ENCODE peak calls at places on chromosomes 5 and 9, in eight cellular contexts. G is transverse colon, D is tibial nerve, K is A549, Y is sigmoid colon, V is HepG2, J is ovary, L is stomach. T is an unnamed sample.

GRCh38 chr5:125410501-125411162 is 664.2 kb upstream of the ZNF608 start:
- DNase-seq in K (no peak), Y (no peak), V (no peak), J (no peak), D (no peak), G (no peak), L (no peak), T (no peak)

GRCh38 chr5:81906086-81906485 is 65.7 kb upstream of the ATG10 start:
- DNase-seq in V (no peak), D (no peak), K (no peak), L (no peak), Y (no peak), J (no peak), G (no peak), T (no peak)

GRCh38 chr9:20478780-20479179 is 143.5 kb downstream of the MLLT3 start:
- DNase-seq in L (no peak), G (no peak), J (no peak), V (peak), K (no peak), Y (no peak), D (no peak), T (no peak)

GRCh38 chr5:181260720-181261319 is at the start of gene TRIM52:
- DNase-seq in D (peak), J (peak), Y (peak), V (peak), K (peak), G (peak), L (peak), T (peak)

GRCh38 chr5:78771260-78772240 is 123.0 kb upstream of the LHFPL2 start:
- DNase-seq in K (no peak), G (peak), V (no peak), L (peak), D (no peak), J (no peak), Y (no peak), T (no peak)

GRCh38 chr9:127873886-127874285 is 3.6 kb downstream of the AK1 start:
- DNase-seq in D (peak), K (no peak), Y (peak), J (peak), G (peak), L (peak), V (no peak), T (no peak)

GRCh38 chr9:83240671-83241070 is 177.7 kb upstream of the RASEF start:
- DNase-seq in G (no peak), V (no peak), D (no peak), Y (no peak), J (no peak), L (no peak), K (no peak), T (no peak)

GRCh38 chr5:152405145-152405544 is at the start of gene NMUR2:
- DNase-seq in G (no peak), Y (no peak), J (no peak), L (no peak), D (no peak), K (no peak), V (no peak), T (no peak)

GRCh38 chr9:81871695-81872094 is 56.5 kb upstream of the SPATA31D4 start:
- DNase-seq in V (no peak), G (no peak), L (no peak), D (no peak), J (no peak), K (peak), Y (no peak), T (no peak)

GRCh38 chr5:113232667-113233066 is 202.1 kb downstream of the TSSK1B start:
- DNase-seq in G (no peak), V (no peak), K (no peak), L (no peak), D (no peak), Y (no peak), J (peak), T (no peak)

GRCh38 chr9:133000842-133001241 is 22.3 kb downstream of the GFI1B start:
- DNase-seq in J (no peak), V (no peak), K (no peak), Y (no peak), D (no peak), G (no peak), L (no peak), T (no peak)

GRCh38 chr5:22496666-22497065 is 356.5 kb downstream of the CDH12 start:
- DNase-seq in L (no peak), G (no peak), K (no peak), J (no peak), V (no peak), Y (no peak), D (no peak), T (no peak)

GRCh38 chr9:113588936-113589335 is 125.4 kb downstream of the RGS3 start:
- DNase-seq in V (no peak), D (no peak), L (no peak), Y (peak), J (no peak), G (no peak), K (no peak), T (no peak)

GRCh38 chr9:127637322-127637847 is 25.3 kb downstream of the STXBP1 start:
- DNase-seq in J (peak), K (no peak), G (peak), Y (no peak), V (peak), L (no peak), D (no peak), T (no peak)

GRCh38 chr9:126499005-126499910 is 114.5 kb upstream of the LMX1B start:
- DNase-seq in J (peak), G (peak), D (no peak), K (peak), Y (peak), V (peak), L (peak), T (no peak)

GRCh38 chr9:93128011-93128714 is 5.9 kb downstream of the NINJ1 start:
- DNase-seq in Y (peak), L (no peak), G (no peak), V (no peak), J (peak), K (no peak), D (no peak), T (peak)

GRCh38 chr9:1337169-1337568 is 287.0 kb downstream of the DMRT2 start:
- DNase-seq in L (no peak), D (no peak), J (no peak), Y (no peak), G (no peak), V (no peak), K (no peak), T (no peak)

GRCh38 chr9:98995059-98995665 is 51.5 kb downstream of the COL15A1 start:
- DNase-seq in Y (peak), V (no peak), K (no peak), L (peak), J (no peak), G (peak), D (no peak), T (peak)

GRCh38 chr5:131264453-131265200 is 774 bp downstream of the CDC42SE2 start:
- DNase-seq in D (no peak), L (peak), J (peak), K (no peak), Y (peak), V (no peak), G (peak), T (no peak)

GRCh38 chr5:92800360-92800759 is 780.7 kb downstream of the NR2F1-AS1 start:
- DNase-seq in V (no peak), Y (no peak), K (no peak), D (no peak), L (no peak), G (no peak), J (no peak), T (no peak)

GRCh38 chr5:73917433-73917832 is 291.4 kb downstream of the ARHGEF28 start:
- DNase-seq in G (no peak), L (peak), V (no peak), Y (no peak), D (no peak), K (no peak), J (peak), T (no peak)

GRCh38 chr9:16304301-16304700 is 566.2 kb downstream of the BNC2 start:
- DNase-seq in D (no peak), Y (no peak), G (no peak), K (no peak), L (no peak), V (no peak), J (no peak), T (no peak)

GRCh38 chr9:108743901-108744371 is 111.8 kb downstream of the ACTL7B start:
- DNase-seq in G (no peak), Y (no peak), J (no peak), D (no peak), K (no peak), V (peak), L (no peak), T (no peak)

GRCh38 chr5:148909001-148909400 is 82.6 kb downstream of the ADRB2 start:
- DNase-seq in V (no peak), L (no peak), Y (no peak), D (no peak), G (no peak), J (no peak), K (no peak), T (no peak)

GRCh38 chr5:98904786-98905185 is 24.0 kb downstream of the CHD1 start:
- DNase-seq in J (no peak), Y (no peak), L (no peak), V (no peak), K (no peak), G (no peak), D (no peak), T (no peak)

GRCh38 chr9:76564300-76564699 is 105.3 kb downstream of the GCNT1 start:
- DNase-seq in K (no peak), L (no peak), Y (no peak), V (no peak), J (no peak), G (no peak), D (no peak), T (no peak)

GRCh38 chr9:98742325-98743280 is 33.9 kb upstream of the GABBR2 start:
- DNase-seq in Y (no peak), J (no peak), D (no peak), G (no peak), L (no peak), K (peak), V (no peak), T (no peak)

GRCh38 chr5:159913048-159913447 is 3.2 kb upstream of the ADRA1B start:
- DNase-seq in K (peak), V (no peak), Y (no peak), L (no peak), D (no peak), J (no peak), G (no peak), T (no peak)

GRCh38 chr9:129368458-129368978 is 190.5 kb upstream of the IER5L start:
- DNase-seq in V (no peak), Y (no peak), K (no peak), L (no peak), J (no peak), G (no peak), D (no peak), T (no peak)
- TF ChIP-seq EP300 in V (no peak), Y (no peak), K (no peak), L (no peak), J (no peak), G (no peak), D (no peak), T (no peak)

DNA sequence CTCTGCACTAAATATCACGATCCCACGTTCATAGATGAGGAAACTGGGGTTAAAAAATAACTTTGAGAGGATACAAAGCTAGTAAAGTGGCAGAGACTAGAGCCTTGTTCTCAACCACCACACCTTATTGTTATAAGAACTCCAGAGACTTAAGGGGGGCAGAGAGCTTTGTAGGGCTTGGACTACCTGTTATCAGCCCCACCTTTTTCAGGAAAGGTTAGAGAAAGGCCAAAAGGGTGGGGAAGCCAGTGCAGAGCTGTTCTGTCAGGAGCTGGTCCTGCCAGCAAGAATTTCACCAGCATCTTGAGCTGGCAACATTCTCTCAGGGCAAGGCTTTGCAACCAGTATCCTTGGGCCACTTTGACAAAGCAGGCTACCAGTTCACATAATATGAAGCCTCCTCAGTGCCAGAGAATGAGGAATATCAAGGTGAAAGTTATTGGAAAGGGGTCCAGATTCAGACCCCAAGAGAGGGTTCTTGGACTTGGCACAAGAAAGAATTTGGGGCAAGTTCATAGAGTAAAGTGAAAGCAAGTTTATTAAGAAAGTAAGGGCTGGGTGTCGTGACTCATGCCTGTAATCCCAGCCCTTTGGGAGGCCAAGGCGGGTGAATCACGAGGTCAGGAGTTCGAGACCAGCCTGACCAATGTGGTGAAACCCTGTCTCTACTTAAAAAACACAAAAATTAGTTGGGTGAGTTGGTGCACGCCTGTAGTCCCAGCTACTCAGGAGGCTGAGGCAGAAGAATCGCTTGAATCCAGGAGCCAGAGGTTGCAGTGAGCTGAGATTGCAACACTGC is 66.2 kb upstream of the CLINT1 start:
- DNase-seq in K (no peak), Y (no peak), V (no peak), G (peak), D (no peak), L (no peak), J (no peak), T (no peak)
- TF ChIP-seq EP300 in K (no peak), Y (no peak), V (no peak), G (no peak), D (no peak), L (no peak), J (no peak), T (no peak)

GRCh38 chr9:137366445-137366810 is 56.5 kb downstream of the EXD3 start:
- DNase-seq in K (no peak), Y (peak), L (no peak), G (no peak), J (peak), D (no peak), V (no peak), T (no peak)
- TF ChIP-seq EP300 in K (no peak), Y (no peak), L (no peak), G (no peak), J (no peak), D (no peak), V (no peak), T (no peak)

GRCh38 chr9:121893787-121894186 is 199.3 kb downstream of the TTLL11 start:
- DNase-seq in K (no peak), J (no peak), Y (no peak), V (no peak), D (no peak), L (no peak), G (no peak), T (no peak)

GRCh38 chr9:121897140-121897539 is 196.0 kb downstream of the TTLL11 start:
- DNase-seq in L (no peak), G (no peak), D (no peak), Y (no peak), J (no peak), V (no peak), K (no peak), T (no peak)

GRCh38 chr9:121896545-121896943 is 196.6 kb downstream of the TTLL11 start:
- DNase-seq in V (no peak), J (no peak), L (no peak), D (no peak), G (no peak), Y (no peak), K (no peak), T (no peak)

GRCh38 chr9:121895274-121895835 is 197.8 kb downstream of the TTLL11 start:
- DNase-seq in L (no peak), K (no peak), Y (no peak), J (no peak), V (no peak), G (no peak), D (no peak), T (no peak)

GRCh38 chr9:121895836-121896544 is 197.1 kb downstream of the TTLL11 start:
- DNase-seq in V (peak), K (no peak), D (no peak), Y (peak), J (peak), G (peak), L (peak), T (no peak)
- TF ChIP-seq EP300 in V (no peak), K (no peak), D (no peak), Y (no peak), J (no peak), G (no peak), L (no peak), T (no peak)

DNA sequence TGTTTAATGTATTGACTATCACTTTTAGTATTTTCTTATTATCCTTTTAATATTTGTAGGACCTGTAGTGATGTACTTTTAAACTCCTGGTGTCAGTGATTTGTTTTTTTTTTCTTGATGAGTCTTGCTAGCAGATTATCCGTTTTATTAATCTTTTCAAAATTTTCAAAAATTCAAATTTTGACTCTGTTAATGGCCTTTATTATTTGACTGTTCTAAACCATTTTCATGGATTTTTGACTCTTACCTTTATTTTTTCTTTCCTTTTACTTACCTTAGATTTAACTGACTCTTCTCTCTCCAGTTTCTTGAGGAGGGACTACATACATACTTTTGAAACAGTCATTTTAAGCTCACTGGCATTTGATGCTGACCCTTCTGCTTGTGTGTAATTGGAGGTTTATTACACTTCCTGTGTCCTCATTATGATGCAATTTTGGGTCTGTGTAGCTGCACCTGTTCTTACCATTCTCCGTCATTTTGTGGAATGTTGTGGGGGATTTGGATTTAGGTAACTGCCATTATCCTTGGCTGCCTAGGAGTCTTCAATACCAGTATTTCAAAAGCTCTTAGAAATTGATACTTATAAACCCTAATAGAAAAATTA is 32.0 kb upstream of the EXOC3 start:
- DNase-seq in J (no peak), D (no peak), G (no peak), K (no peak), V (no peak), L (no peak), Y (no peak), T (no peak)
- TF ChIP-seq EP300 in J (no peak), D (no peak), G (no peak), K (no peak), V (no peak), L (no peak), Y (no peak), T (no peak)

GRCh38 chr5:179153341-179153901 is 93.2 kb downstream of the ZNF354C start:
- DNase-seq in G (no peak), J (no peak), V (no peak), Y (peak), D (no peak), L (no peak), K (no peak), T (peak)
- TF ChIP-seq EP300 in G (no peak), J (no peak), V (no peak), Y (no peak), D (no peak), L (no peak), K (no peak), T (no peak)

DNA sequence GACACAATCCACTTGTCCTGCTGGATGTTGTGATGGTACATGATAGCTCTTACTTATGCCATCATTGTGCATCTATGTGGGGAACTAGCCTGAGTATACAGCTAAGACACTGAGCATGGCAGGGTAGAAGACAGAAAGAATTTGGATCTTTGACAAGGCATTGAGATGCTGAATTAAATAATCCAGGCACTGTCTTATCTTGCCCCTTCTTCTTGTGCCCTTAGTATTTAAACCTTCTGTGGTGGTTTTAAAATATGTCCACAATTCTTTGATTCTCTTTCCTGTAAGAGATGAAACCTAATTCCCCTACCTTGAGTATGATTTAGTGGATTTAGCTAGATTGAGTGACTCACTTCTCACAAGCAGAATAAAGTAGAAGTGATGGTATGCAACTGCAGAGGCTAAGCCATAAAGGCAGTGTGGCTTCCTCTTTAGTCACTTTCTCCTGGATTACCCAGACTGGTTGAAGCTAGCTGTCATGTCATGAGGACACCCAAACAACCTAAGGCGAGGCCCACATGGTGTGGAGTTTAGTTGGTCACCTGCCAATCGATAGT is 174.0 kb upstream of the NREP start:
- DNase-seq in V (no peak), L (no peak), D (no peak), Y (no peak), K (no peak), J (no peak), G (no peak), T (no peak)
- TF ChIP-seq EP300 in V (no peak), L (no peak), D (no peak), Y (no peak), K (no peak), J (no peak), G (no peak), T (no peak)

DNA sequence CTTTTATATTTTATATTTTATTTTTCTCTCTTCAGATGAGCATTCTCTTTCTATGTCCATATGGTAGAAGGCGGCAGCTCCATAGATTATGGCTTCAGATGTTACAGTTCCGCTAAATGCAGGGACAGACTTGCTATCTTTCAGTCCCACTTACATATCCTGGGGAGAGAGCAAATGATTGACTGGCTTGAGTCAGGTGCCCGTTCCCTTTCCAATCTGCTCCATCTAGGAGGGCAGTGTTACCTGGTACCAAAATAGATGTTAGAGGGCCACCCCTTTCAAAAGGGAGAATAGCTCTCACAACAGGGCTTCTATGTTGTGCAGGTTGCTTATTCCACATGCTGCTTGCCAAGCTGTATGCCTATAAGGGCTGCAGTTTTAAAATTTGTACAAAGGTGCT is 45.3 kb downstream of the ERBIN start:
- DNase-seq in V (no peak), J (no peak), Y (no peak), D (no peak), L (no peak), K (no peak), G (no peak), T (no peak)
- TF ChIP-seq EP300 in V (no peak), J (no peak), Y (no peak), D (no peak), L (no peak), K (no peak), G (no peak), T (no peak)